ENCODE peak calls at places on chromosomes 5 and 9, in nine cellular contexts. One of them, this sample, is unnamed.
A peak's percentile ranks its signal among the peaks of the same experiment; 100 is the strongest.

GRCh38 chr9:95841377-95841776 is 34.1 kb upstream of the ERCC6L2 start:
- DNase-seq in A549: no peak
- DNase-seq in suprapubic skin: no peak
- DNase-seq in ovary: no peak
- DNase-seq in aorta: no peak
- DNase-seq in breast epithelium: no peak
- DNase-seq in sigmoid colon: no peak
- DNase-seq in MG63: no peak
- DNase-seq in endodermal cell: no peak
- DNase-seq in this sample: no peak

GRCh38 chr5:175670358-175670757 is 12.5 kb downstream of the HRH2 start:
- DNase-seq in ovary: no peak
- DNase-seq in breast epithelium: no peak
- DNase-seq in aorta: no peak
- DNase-seq in endodermal cell: no peak
- DNase-seq in suprapubic skin: no peak
- DNase-seq in sigmoid colon: no peak
- DNase-seq in MG63: no peak
- DNase-seq in A549: no peak
- DNase-seq in this sample: no peak

GRCh38 chr5:175493726-175494125 is 15.4 kb downstream of the SFXN1 start:
- DNase-seq in endodermal cell: no peak
- DNase-seq in A549: no peak
- DNase-seq in suprapubic skin: no peak
- DNase-seq in aorta: no peak
- DNase-seq in ovary: no peak
- DNase-seq in MG63: no peak
- DNase-seq in breast epithelium: no peak
- DNase-seq in sigmoid colon: no peak
- DNase-seq in this sample: no peak

GRCh38 chr5:96157841-96158291 is 196.2 kb upstream of the ELL2 start:
- DNase-seq in breast epithelium: no peak
- DNase-seq in MG63: no peak
- DNase-seq in ovary: no peak
- DNase-seq in endodermal cell: no peak
- DNase-seq in aorta: no peak
- DNase-seq in suprapubic skin: no peak
- DNase-seq in sigmoid colon: no peak
- DNase-seq in A549: peak; percentile 40
- DNase-seq in this sample: no peak

GRCh38 chr5:9519537-9519936 is 26.3 kb downstream of the SEMA5A start:
- DNase-seq in sigmoid colon: no peak
- DNase-seq in suprapubic skin: no peak
- DNase-seq in ovary: no peak
- DNase-seq in breast epithelium: peak; percentile 36
- DNase-seq in endodermal cell: no peak
- DNase-seq in A549: no peak
- DNase-seq in aorta: no peak
- DNase-seq in MG63: peak; percentile 76
- DNase-seq in this sample: peak; percentile 35

GRCh38 chr9:121773954-121774714 is 122.7 kb downstream of the DAB2IP start:
- DNase-seq in suprapubic skin: no peak
- DNase-seq in endodermal cell: no peak
- DNase-seq in A549: no peak
- DNase-seq in breast epithelium: no peak
- DNase-seq in ovary: peak; percentile 11
- DNase-seq in aorta: peak; percentile 62
- DNase-seq in sigmoid colon: peak; percentile 63
- DNase-seq in MG63: no peak
- DNase-seq in this sample: peak; percentile 54

GRCh38 chr5:104635216-104635615 is 1072.6 kb upstream of the NUDT12 start:
- DNase-seq in suprapubic skin: no peak
- DNase-seq in sigmoid colon: no peak
- DNase-seq in endodermal cell: no peak
- DNase-seq in ovary: no peak
- DNase-seq in aorta: no peak
- DNase-seq in MG63: no peak
- DNase-seq in A549: peak; percentile 6
- DNase-seq in breast epithelium: no peak
- DNase-seq in this sample: no peak

GRCh38 chr5:115068239-115069086 is 101.2 kb downstream of the TRIM36 start:
- DNase-seq in MG63: peak; percentile 69
- DNase-seq in breast epithelium: no peak
- DNase-seq in aorta: no peak
- DNase-seq in suprapubic skin: no peak
- DNase-seq in sigmoid colon: no peak
- DNase-seq in A549: peak; percentile 62
- DNase-seq in endodermal cell: no peak
- DNase-seq in ovary: no peak
- DNase-seq in this sample: no peak

GRCh38 chr9:78054180-78054579 is 22.6 kb upstream of the GNAQ start:
- DNase-seq in suprapubic skin: no peak
- DNase-seq in ovary: no peak
- DNase-seq in endodermal cell: no peak
- DNase-seq in sigmoid colon: no peak
- DNase-seq in aorta: no peak
- DNase-seq in breast epithelium: no peak
- DNase-seq in A549: no peak
- DNase-seq in MG63: no peak
- DNase-seq in this sample: no peak

GRCh38 chr9:93378276-93378675 is 73.2 kb upstream of the FAM120A start:
- DNase-seq in A549: no peak
- DNase-seq in ovary: no peak
- DNase-seq in aorta: no peak
- DNase-seq in endodermal cell: no peak
- DNase-seq in suprapubic skin: no peak
- DNase-seq in sigmoid colon: no peak
- DNase-seq in breast epithelium: no peak
- DNase-seq in MG63: no peak
- DNase-seq in this sample: no peak

GRCh38 chr5:150499437-150499956 is 8.4 kb upstream of the NDST1 start:
- DNase-seq in suprapubic skin: no peak
- DNase-seq in breast epithelium: no peak
- DNase-seq in A549: no peak
- DNase-seq in sigmoid colon: no peak
- DNase-seq in endodermal cell: peak; percentile 77
- DNase-seq in ovary: no peak
- DNase-seq in MG63: no peak
- DNase-seq in aorta: no peak
- DNase-seq in this sample: peak; percentile 49

GRCh38 chr5:32027717-32028321 is 146.3 kb downstream of the GOLPH3 start:
- DNase-seq in A549: peak; percentile 73
- DNase-seq in ovary: peak; percentile 73
- DNase-seq in sigmoid colon: peak; percentile 88
- DNase-seq in breast epithelium: peak; percentile 60
- DNase-seq in MG63: peak; percentile 88
- DNase-seq in endodermal cell: peak; percentile 58
- DNase-seq in suprapubic skin: no peak
- DNase-seq in aorta: no peak
- DNase-seq in this sample: peak; percentile 76

GRCh38 chr5:160175438-160176218 is 53.7 kb upstream of the FABP6 start:
- DNase-seq in endodermal cell: no peak
- DNase-seq in breast epithelium: no peak
- DNase-seq in ovary: peak; percentile 49
- DNase-seq in sigmoid colon: peak; percentile 68
- DNase-seq in suprapubic skin: no peak
- DNase-seq in aorta: peak; percentile 87
- DNase-seq in MG63: no peak
- DNase-seq in A549: no peak
- DNase-seq in this sample: peak; percentile 86

GRCh38 chr5:9644630-9645029 is 14.5 kb upstream of the TAS2R1 start:
- DNase-seq in suprapubic skin: no peak
- DNase-seq in aorta: no peak
- DNase-seq in breast epithelium: no peak
- DNase-seq in ovary: no peak
- DNase-seq in A549: no peak
- DNase-seq in sigmoid colon: no peak
- DNase-seq in endodermal cell: no peak
- DNase-seq in MG63: peak; percentile 14
- DNase-seq in this sample: no peak

GRCh38 chr5:131413605-131414559 is 150.0 kb downstream of the CDC42SE2 start:
- DNase-seq in suprapubic skin: no peak
- DNase-seq in ovary: no peak
- DNase-seq in MG63: no peak
- DNase-seq in aorta: no peak
- DNase-seq in A549: no peak
- DNase-seq in breast epithelium: no peak
- DNase-seq in sigmoid colon: no peak
- DNase-seq in endodermal cell: no peak
- DNase-seq in this sample: no peak

GRCh38 chr5:77224672-77225355 is 14.3 kb downstream of the PDE8B start:
- DNase-seq in endodermal cell: no peak
- DNase-seq in MG63: no peak
- DNase-seq in ovary: no peak
- DNase-seq in aorta: no peak
- DNase-seq in suprapubic skin: no peak
- DNase-seq in A549: peak; percentile 29
- DNase-seq in breast epithelium: no peak
- DNase-seq in sigmoid colon: no peak
- DNase-seq in this sample: no peak

GRCh38 chr5:2212481-2212880 is 329.8 kb upstream of the IRX4 start:
- DNase-seq in ovary: no peak
- DNase-seq in endodermal cell: no peak
- DNase-seq in aorta: no peak
- DNase-seq in A549: no peak
- DNase-seq in suprapubic skin: no peak
- DNase-seq in sigmoid colon: no peak
- DNase-seq in breast epithelium: no peak
- DNase-seq in MG63: no peak
- DNase-seq in this sample: no peak
- H3K9me3 ChIP-seq in ovary: no peaks in the 10 kb centered on the region
- H3K9me3 ChIP-seq in endodermal cell: no peaks in the 10 kb centered on the region
- H3K9me3 ChIP-seq in aorta: peaks cover under 1% of the 10 kb centered on the region
- H3K9me3 ChIP-seq in A549: no peaks in the 10 kb centered on the region
- H3K9me3 ChIP-seq in suprapubic skin: no peaks in the 10 kb centered on the region
- H3K9me3 ChIP-seq in sigmoid colon: no peaks in the 10 kb centered on the region
- H3K9me3 ChIP-seq in breast epithelium: no peaks in the 10 kb centered on the region
- H3K9me3 ChIP-seq in MG63: no peaks in the 10 kb centered on the region
- H3K9me3 ChIP-seq in this sample: no peaks in the 10 kb centered on the region

DNA sequence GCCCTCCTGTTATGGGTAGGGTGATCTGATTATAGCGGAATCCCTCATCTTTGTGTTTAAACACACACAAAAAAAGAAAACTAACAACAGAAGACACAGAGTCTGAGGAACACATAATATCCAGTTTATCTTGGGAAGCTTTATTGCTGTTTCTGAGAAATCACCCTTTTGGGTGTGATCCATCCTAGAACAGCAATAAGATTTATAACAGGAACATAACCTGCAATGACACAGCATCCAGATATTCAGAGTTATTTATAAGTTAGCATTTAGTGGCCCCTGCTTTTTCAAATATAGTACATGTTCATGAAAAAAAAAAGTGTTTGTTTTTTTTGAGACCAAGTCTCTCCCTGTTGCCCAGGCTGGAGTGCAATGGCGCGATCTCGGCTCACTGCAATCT is 79.9 kb downstream of the RFK start:
- DNase-seq in suprapubic skin: no peak
- DNase-seq in endodermal cell: no peak
- DNase-seq in breast epithelium: no peak
- DNase-seq in ovary: no peak
- DNase-seq in A549: no peak
- DNase-seq in aorta: no peak
- DNase-seq in MG63: no peak
- DNase-seq in sigmoid colon: no peak
- DNase-seq in this sample: no peak
- H3K9me3 ChIP-seq in suprapubic skin: no peaks in the 10 kb centered on the region
- H3K9me3 ChIP-seq in endodermal cell: no peaks in the 10 kb centered on the region
- H3K9me3 ChIP-seq in breast epithelium: no peaks in the 10 kb centered on the region
- H3K9me3 ChIP-seq in ovary: no peaks in the 10 kb centered on the region
- H3K9me3 ChIP-seq in A549: no peaks in the 10 kb centered on the region
- H3K9me3 ChIP-seq in aorta: no peaks in the 10 kb centered on the region
- H3K9me3 ChIP-seq in MG63: no peaks in the 10 kb centered on the region
- H3K9me3 ChIP-seq in sigmoid colon: no peaks in the 10 kb centered on the region
- H3K9me3 ChIP-seq in this sample: no peaks in the 10 kb centered on the region

GRCh38 chr5:141269195-141269594 is 24.0 kb downstream of the PCDHB15 start:
- DNase-seq in endodermal cell: no peak
- DNase-seq in A549: no peak
- DNase-seq in sigmoid colon: no peak
- DNase-seq in MG63: no peak
- DNase-seq in aorta: no peak
- DNase-seq in suprapubic skin: no peak
- DNase-seq in ovary: no peak
- DNase-seq in breast epithelium: no peak
- DNase-seq in this sample: no peak
- H3K9me3 ChIP-seq in endodermal cell: peaks cover 74% of the 10 kb centered on the region
- H3K9me3 ChIP-seq in A549: peaks cover 73% of the 10 kb centered on the region
- H3K9me3 ChIP-seq in sigmoid colon: peaks cover 66% of the 10 kb centered on the region
- H3K9me3 ChIP-seq in MG63: peaks cover 15% of the 10 kb centered on the region
- H3K9me3 ChIP-seq in aorta: peaks cover 29% of the 10 kb centered on the region
- H3K9me3 ChIP-seq in suprapubic skin: peaks cover 90% of the 10 kb centered on the region
- H3K9me3 ChIP-seq in ovary: peaks cover 37% of the 10 kb centered on the region
- H3K9me3 ChIP-seq in breast epithelium: peaks cover 100% of the 10 kb centered on the region
- H3K9me3 ChIP-seq in this sample: peaks cover 16% of the 10 kb centered on the region

GRCh38 chr5:180646289-180646962 is 3.0 kb downstream of the FLT4 start:
- DNase-seq in suprapubic skin: no peak
- DNase-seq in MG63: no peak
- DNase-seq in aorta: no peak
- DNase-seq in ovary: no peak
- DNase-seq in sigmoid colon: no peak
- DNase-seq in breast epithelium: no peak
- DNase-seq in endodermal cell: no peak
- DNase-seq in A549: no peak
- DNase-seq in this sample: no peak
- H3K9me3 ChIP-seq in suprapubic skin: no peaks in the 10 kb centered on the region
- H3K9me3 ChIP-seq in MG63: no peaks in the 10 kb centered on the region
- H3K9me3 ChIP-seq in aorta: no peaks in the 10 kb centered on the region
- H3K9me3 ChIP-seq in ovary: no peaks in the 10 kb centered on the region
- H3K9me3 ChIP-seq in sigmoid colon: no peaks in the 10 kb centered on the region
- H3K9me3 ChIP-seq in breast epithelium: no peaks in the 10 kb centered on the region
- H3K9me3 ChIP-seq in endodermal cell: no peaks in the 10 kb centered on the region
- H3K9me3 ChIP-seq in A549: no peaks in the 10 kb centered on the region
- H3K9me3 ChIP-seq in this sample: no peaks in the 10 kb centered on the region